ENCODE peak calls at places on chromosomes 6 and 20, in five cellular contexts. W is B cell, Y is endodermal cell, Z is cardiac fibroblast, P is transverse colon. R is an unnamed sample.

GRCh38 chr6:74899416-74899815 is 306.4 kb downstream of the COL12A1 start:
- DNase-seq in W (no peak), Y (peak), Z (peak), P (no peak), R (no peak)

GRCh38 chr20:53950031-53950430 is 120.4 kb downstream of the BCAS1 start:
- DNase-seq in W (no peak), Y (no peak), Z (peak), P (no peak), R (no peak)

GRCh38 chr20:23350855-23351838 is 556 bp downstream of the NXT1 start:
- DNase-seq in W (peak), Y (peak), Z (peak), P (peak), R (peak)

GRCh38 chr6:155187096-155187495 is 76.7 kb upstream of the CLDN20 start:
- DNase-seq in W (no peak), Y (no peak), Z (no peak), P (no peak), R (no peak)

GRCh38 chr20:61668771-61669503 is 396.7 kb downstream of the TAF4 start:
- DNase-seq in W (no peak), Y (no peak), Z (no peak), P (no peak), R (no peak)

GRCh38 chr6:14123331-14124105 is 5.9 kb downstream of the CD83 start:
- DNase-seq in W (peak), Y (no peak), Z (peak), P (no peak), R (no peak)

GRCh38 chr6:136723780-136724179 is 68.5 kb downstream of the MAP3K5 start:
- DNase-seq in W (peak), Y (no peak), Z (no peak), P (no peak), R (no peak)

GRCh38 chr6:110581682-110582081 is 105.3 kb upstream of the SLC22A16 start:
- DNase-seq in W (no peak), Y (no peak), Z (peak), P (no peak), R (no peak)

GRCh38 chr6:40714143-40714542 is 127.0 kb upstream of the LRFN2 start:
- DNase-seq in W (no peak), Y (no peak), Z (no peak), P (no peak), R (no peak)

GRCh38 chr6:97958143-97958542 is 675.1 kb upstream of the MMS22L start:
- DNase-seq in W (no peak), Y (peak), Z (no peak), P (no peak), R (no peak)

GRCh38 chr6:135535989-135536414 is 38.5 kb upstream of the AHI1 start:
- DNase-seq in W (peak), Y (peak), Z (peak), P (no peak), R (peak)

GRCh38 chr20:63215101-63216040 is 560 bp downstream of the YTHDF1 start:
- DNase-seq in W (no peak), Y (peak), Z (peak), P (peak), R (peak)

GRCh38 chr6:39330057-39330456 is 7.6 kb upstream of the KCNK16 start:
- DNase-seq in W (peak), Y (no peak), Z (no peak), P (no peak), R (peak)

GRCh38 chr6:446418-447366 is 55.1 kb downstream of the IRF4 start:
- DNase-seq in W (no peak), Y (no peak), Z (no peak), P (peak), R (no peak)

GRCh38 chr6:44338228-44339122 is 4.0 kb upstream of the SPATS1 start:
- DNase-seq in W (peak), Y (peak), Z (peak), P (peak), R (peak)

GRCh38 chr6:143595256-143596036 is 82.3 kb upstream of the PHACTR2 start:
- DNase-seq in W (no peak), Y (no peak), Z (no peak), P (no peak), R (no peak)

GRCh38 chr20:51797357-51798025 is 4.8 kb downstream of the SALL4 start:
- DNase-seq in W (no peak), Y (peak), Z (no peak), P (no peak), R (no peak)

GRCh38 chr6:78347191-78347916 is 520.0 kb upstream of the IRAK1BP1 start:
- DNase-seq in W (no peak), Y (no peak), Z (no peak), P (no peak), R (no peak)

GRCh38 chr6:29764422-29765196 is 41.4 kb downstream of the HLA-F start:
- DNase-seq in W (no peak), Y (peak), Z (peak), P (no peak), R (no peak)

GRCh38 chr6:20565291-20565690 is 31.0 kb downstream of the CDKAL1 start:
- DNase-seq in W (no peak), Y (no peak), Z (no peak), P (no peak), R (no peak)

GRCh38 chr6:122276637-122277036 is 122.8 kb upstream of the HSF2 start:
- DNase-seq in W (no peak), Y (no peak), Z (no peak), P (no peak), R (no peak)

GRCh38 chr6:105545206-105545920 is 142.5 kb upstream of the PREP start:
- DNase-seq in W (no peak), Y (no peak), Z (peak), P (no peak), R (no peak)

GRCh38 chr6:25138024-25138696 is 141.0 kb upstream of the CARMIL1 start:
- DNase-seq in W (peak), Y (no peak), Z (peak), P (peak), R (peak)

GRCh38 chr20:40080059-40080652 is 608.9 kb downstream of the MAFB start:
- DNase-seq in W (no peak), Y (peak), Z (no peak), P (no peak), R (no peak)

GRCh38 chr6:121435444-121436069 is at the start of gene GJA1:
- DNase-seq in W (no peak), Y (peak), Z (peak), P (peak), R (no peak)

GRCh38 chr6:52307900-52308372 is 23.4 kb upstream of the MCM3 start:
- DNase-seq in W (no peak), Y (no peak), Z (no peak), P (no peak), R (no peak)

DNA sequence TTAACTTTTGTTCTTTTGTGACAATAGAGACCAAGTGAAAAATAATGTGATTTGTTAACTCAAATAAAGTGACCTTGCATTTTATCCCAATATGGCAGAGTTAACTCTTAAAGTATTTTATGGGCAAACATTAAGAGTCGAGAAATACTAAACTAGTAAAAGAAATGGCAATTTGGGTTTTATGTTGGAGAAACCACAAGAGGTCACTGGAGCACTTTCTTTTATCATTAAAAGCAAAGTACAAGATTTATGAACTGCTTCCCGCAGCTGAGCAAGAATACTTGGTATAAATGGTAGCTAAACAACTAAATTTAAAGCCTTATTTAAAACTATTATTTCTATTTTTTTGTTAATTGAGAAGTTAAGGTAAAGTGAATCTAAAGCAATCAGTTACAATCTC is 33.5 kb upstream of the MCM9 start:
- DNase-seq in W (no peak), Y (no peak), Z (peak), P (no peak), R (no peak)
- TF ChIP-seq CTCF in W (no peak), Y (peak), Z (no peak), P (peak), R (peak)

GRCh38 chr6:107976267-107976783 is 18.3 kb upstream of the SEC63 start:
- DNase-seq in W (no peak), Y (no peak), Z (no peak), P (no peak), R (no peak)

GRCh38 chr6:107973594-107973993 is 15.6 kb upstream of the SEC63 start:
- DNase-seq in W (no peak), Y (no peak), Z (no peak), P (no peak), R (no peak)

GRCh38 chr6:107972413-107973096 is 14.5 kb upstream of the SEC63 start:
- DNase-seq in W (no peak), Y (no peak), Z (no peak), P (no peak), R (no peak)

GRCh38 chr6:107981695-107982094 is 23.7 kb upstream of the SEC63 start:
- DNase-seq in W (no peak), Y (no peak), Z (no peak), P (no peak), R (no peak)

DNA sequence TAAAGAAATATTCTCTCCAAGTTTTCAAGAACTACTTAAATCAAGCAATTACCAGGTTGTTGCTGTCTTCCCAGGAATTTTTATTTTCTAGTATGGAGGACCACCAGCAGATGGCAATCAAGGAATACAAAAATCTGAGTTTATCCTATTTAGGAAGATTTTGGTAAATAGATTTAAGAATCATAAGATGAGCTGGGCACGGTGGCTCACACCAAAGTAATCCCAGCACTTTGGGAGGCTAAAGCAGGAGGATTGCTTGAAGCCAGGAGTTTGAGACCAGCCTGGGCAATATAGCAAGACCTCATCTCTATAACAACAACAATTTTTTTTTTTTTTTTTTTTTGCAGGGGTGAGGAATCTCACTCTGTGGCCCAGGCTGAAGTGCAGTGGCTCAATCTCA is 19.3 kb upstream of the SEC63 start:
- DNase-seq in W (no peak), Y (no peak), Z (peak), P (no peak), R (no peak)
- TF ChIP-seq CTCF in W (no peak), Y (peak), Z (peak), P (peak), R (no peak)

DNA sequence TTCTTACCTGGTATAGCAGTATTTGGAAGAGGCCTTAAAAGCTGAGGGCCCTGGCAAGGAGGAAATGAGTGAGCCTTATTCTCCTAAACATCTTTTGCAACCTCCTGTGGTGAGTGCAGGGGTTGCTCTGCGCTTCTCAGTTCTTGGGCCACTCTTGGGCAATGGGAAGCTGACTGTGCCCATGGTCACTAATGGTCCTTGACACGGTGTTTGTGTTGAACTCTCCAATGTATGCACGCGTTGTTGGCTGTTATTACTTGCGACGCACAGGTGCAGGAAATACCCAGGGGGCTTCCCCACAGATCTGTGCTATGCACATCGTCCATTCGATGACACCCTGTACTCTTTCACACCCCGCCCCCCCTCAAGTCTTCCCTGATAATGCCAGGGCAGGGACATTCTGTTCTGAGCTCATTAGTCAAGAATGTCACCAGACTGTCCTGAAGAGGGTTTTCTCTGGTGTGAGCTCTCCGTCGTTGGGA is 79.7 kb downstream of the EDN1 start:
- DNase-seq in W (peak), Y (no peak), Z (peak), P (no peak), R (peak)
- TF ChIP-seq CTCF in W (no peak), Y (no peak), Z (no peak), P (no peak), R (no peak)

GRCh38 chr20:4926531-4927156 is 74.7 kb downstream of the SLC23A2 start:
- DNase-seq in W (no peak), Y (no peak), Z (no peak), P (no peak), R (no peak)

GRCh38 chr20:4924032-4924431 is 77.3 kb downstream of the SLC23A2 start:
- DNase-seq in W (no peak), Y (peak), Z (no peak), P (no peak), R (no peak)

GRCh38 chr20:4925842-4926530 is 75.3 kb downstream of the SLC23A2 start:
- DNase-seq in W (no peak), Y (no peak), Z (peak), P (peak), R (no peak)

GRCh38 chr20:4932061-4932460 is 69.2 kb downstream of the SLC23A2 start:
- DNase-seq in W (no peak), Y (no peak), Z (no peak), P (no peak), R (no peak)

DNA sequence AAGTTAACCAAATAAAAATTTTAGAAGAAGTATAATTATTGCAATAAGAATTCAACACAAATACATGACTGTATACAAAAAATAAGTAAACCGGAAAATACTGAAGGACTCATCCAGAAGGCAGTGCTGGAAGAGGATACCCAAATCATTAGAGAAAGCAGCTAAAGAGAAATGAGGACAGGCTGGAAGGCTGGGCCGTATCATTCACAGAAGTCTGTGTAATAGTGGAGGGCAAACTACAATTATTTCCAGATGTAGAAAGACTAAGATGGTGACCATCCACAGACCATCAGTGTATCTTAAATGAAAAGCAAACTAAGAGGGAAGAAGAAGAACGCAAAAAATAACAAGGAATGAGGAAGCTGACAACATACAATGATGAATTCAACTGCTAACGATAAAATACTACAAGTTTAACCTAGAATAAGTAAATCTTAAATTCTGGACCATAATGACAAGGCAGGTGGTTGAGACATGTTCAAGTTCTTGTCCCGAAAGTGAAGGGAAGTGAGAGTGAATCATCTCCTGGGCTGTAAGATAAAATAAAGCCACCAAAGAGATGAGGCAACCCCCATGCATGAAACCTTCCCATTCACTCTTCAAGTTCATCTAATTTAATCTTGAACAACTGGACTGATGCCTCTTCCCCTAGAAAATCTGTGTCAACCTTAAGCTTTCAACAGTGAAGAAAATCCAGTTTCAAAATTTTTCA is 71.5 kb downstream of the SLC23A2 start:
- DNase-seq in W (no peak), Y (no peak), Z (peak), P (no peak), R (peak)
- TF ChIP-seq CTCF in W (no peak), Y (no peak), Z (no peak), P (no peak), R (no peak)

DNA sequence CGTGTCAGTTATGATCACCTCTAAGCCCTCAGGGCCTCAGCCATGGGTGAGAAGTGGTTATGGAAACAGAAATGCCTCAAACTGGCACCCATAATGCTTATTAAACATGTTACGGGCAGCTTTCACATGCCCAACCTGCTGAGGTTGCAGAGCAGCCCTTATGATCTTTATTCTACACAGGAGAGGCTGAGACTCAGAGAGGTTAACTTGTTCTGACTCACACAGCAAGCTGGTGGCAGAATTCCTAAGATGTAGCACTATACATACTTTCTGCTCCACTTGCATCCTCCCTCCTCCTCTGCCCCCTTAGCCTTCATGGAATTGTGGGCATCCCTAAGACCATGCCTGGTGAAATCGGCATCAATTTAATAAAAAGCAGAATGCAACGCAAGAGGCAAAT is 34.7 kb upstream of the IGF2R start:
- DNase-seq in W (no peak), Y (no peak), Z (peak), P (no peak), R (no peak)
- TF ChIP-seq CTCF in W (no peak), Y (no peak), Z (no peak), P (no peak), R (no peak)

R was measured in GM10248.